ENCODE peak calls at places on chromosome 1, in four cellular contexts. One of them, this sample, is unnamed.

GRCh38 chr1:236476019-236476418 is 47.8 kb upstream of the LGALS8 start:
- DNase-seq in hepatocyte: no peak
- DNase-seq in ovary: no peak
- DNase-seq in K562: no peak
- DNase-seq in this sample: no peak

GRCh38 chr1:13899856-13900255 is 199.9 kb downstream of the PRDM2 start:
- DNase-seq in K562: no peak
- DNase-seq in ovary: no peak
- DNase-seq in hepatocyte: no peak
- DNase-seq in this sample: no peak

GRCh38 chr1:161766102-161766981 is at the start of gene ATF6:
- DNase-seq in ovary: peak; percentile 93
- DNase-seq in K562: peak; percentile 82
- DNase-seq in hepatocyte: peak; percentile 92
- DNase-seq in this sample: peak; percentile 82

GRCh38 chr1:76639181-76639580 is 228.1 kb upstream of the ST6GALNAC5 start:
- DNase-seq in ovary: no peak
- DNase-seq in K562: no peak
- DNase-seq in hepatocyte: no peak
- DNase-seq in this sample: no peak

GRCh38 chr1:55476445-55477015 is 261.4 kb upstream of the USP24 start:
- DNase-seq in hepatocyte: peak; percentile 19
- DNase-seq in K562: no peak
- DNase-seq in ovary: no peak
- DNase-seq in this sample: no peak

GRCh38 chr1:67677925-67678324 is 7.1 kb upstream of the GADD45A start:
- DNase-seq in hepatocyte: no peak
- DNase-seq in ovary: no peak
- DNase-seq in K562: no peak
- DNase-seq in this sample: no peak

GRCh38 chr1:160261526-160261877 is 847 bp downstream of the DCAF8 start:
- DNase-seq in ovary: peak; percentile 60
- DNase-seq in hepatocyte: peak; percentile 86
- DNase-seq in K562: peak; percentile 72
- DNase-seq in this sample: no peak

GRCh38 chr1:166944186-166944967 is 31.0 kb downstream of the ILDR2 start:
- DNase-seq in hepatocyte: no peak
- DNase-seq in K562: no peak
- DNase-seq in ovary: no peak
- DNase-seq in this sample: no peak

GRCh38 chr1:218357211-218357892 is 12.2 kb downstream of the TGFB2 start:
- DNase-seq in hepatocyte: no peak
- DNase-seq in K562: no peak
- DNase-seq in ovary: no peak
- DNase-seq in this sample: no peak

GRCh38 chr1:37741662-37742061 is 23.3 kb downstream of the EPHA10 start:
- DNase-seq in K562: no peak
- DNase-seq in hepatocyte: no peak
- DNase-seq in ovary: no peak
- DNase-seq in this sample: no peak

GRCh38 chr1:208203127-208203847 is 40.9 kb downstream of the PLXNA2 start:
- DNase-seq in hepatocyte: no peak
- DNase-seq in ovary: peak; percentile 58
- DNase-seq in K562: no peak
- DNase-seq in this sample: no peak

GRCh38 chr1:170581041-170581440 is 49.1 kb downstream of the GORAB start:
- DNase-seq in ovary: no peak
- DNase-seq in K562: no peak
- DNase-seq in hepatocyte: no peak
- DNase-seq in this sample: no peak

GRCh38 chr1:65003316-65003664 is 36.9 kb upstream of the JAK1 start:
- DNase-seq in hepatocyte: no peak
- DNase-seq in ovary: no peak
- DNase-seq in K562: no peak
- DNase-seq in this sample: no peak

GRCh38 chr1:65002508-65003315 is 36.4 kb upstream of the JAK1 start:
- DNase-seq in ovary: peak; percentile 96
- DNase-seq in K562: no peak
- DNase-seq in hepatocyte: peak; percentile 85
- DNase-seq in this sample: no peak

GRCh38 chr1:65002156-65002507 is 35.8 kb upstream of the JAK1 start:
- DNase-seq in hepatocyte: no peak
- DNase-seq in ovary: no peak
- DNase-seq in K562: no peak
- DNase-seq in this sample: no peak

GRCh38 chr1:64996541-64997257 is 30.4 kb upstream of the JAK1 start:
- DNase-seq in hepatocyte: no peak
- DNase-seq in ovary: no peak
- DNase-seq in K562: no peak
- DNase-seq in this sample: no peak

DNA sequence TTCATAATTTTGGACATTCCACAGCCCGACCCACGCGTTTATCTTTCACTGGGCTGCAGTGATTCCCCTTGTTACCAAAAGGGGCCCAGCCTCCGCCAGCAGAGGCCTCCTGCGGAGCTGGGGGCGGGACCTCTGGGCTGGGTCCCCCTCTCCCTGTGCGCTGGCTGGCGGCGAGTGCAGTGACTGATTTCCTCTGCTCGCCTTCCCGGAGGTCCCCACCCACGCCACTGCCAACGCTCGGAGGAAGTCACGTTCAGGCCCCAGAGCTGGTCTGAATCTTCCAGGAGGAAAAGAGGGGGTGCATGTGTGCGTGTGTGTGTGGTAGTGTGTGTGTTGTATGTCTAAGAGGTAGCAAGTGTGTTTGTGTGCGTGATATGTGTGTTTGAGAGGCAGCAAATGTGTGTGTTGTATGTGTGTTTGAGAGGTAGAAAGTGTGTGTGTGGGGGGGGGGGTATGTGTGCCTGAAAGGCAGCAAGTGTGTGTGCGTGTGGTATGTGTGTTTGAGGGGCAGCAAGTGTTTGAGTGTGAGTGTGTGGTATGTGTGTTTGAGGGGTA is 35.0 kb upstream of the JAK1 start:
- DNase-seq in hepatocyte: peak; percentile 55
- DNase-seq in K562: peak; percentile 73
- DNase-seq in ovary: peak; percentile 68
- DNase-seq in this sample: no peak
- H3K4me3 ChIP-seq in hepatocyte: no peak overlapping the region
- H3K4me3 ChIP-seq in K562: no peak overlapping the region
- H3K4me3 ChIP-seq in ovary: no peak overlapping the region
- H3K4me3 ChIP-seq in this sample: no peak overlapping the region

DNA sequence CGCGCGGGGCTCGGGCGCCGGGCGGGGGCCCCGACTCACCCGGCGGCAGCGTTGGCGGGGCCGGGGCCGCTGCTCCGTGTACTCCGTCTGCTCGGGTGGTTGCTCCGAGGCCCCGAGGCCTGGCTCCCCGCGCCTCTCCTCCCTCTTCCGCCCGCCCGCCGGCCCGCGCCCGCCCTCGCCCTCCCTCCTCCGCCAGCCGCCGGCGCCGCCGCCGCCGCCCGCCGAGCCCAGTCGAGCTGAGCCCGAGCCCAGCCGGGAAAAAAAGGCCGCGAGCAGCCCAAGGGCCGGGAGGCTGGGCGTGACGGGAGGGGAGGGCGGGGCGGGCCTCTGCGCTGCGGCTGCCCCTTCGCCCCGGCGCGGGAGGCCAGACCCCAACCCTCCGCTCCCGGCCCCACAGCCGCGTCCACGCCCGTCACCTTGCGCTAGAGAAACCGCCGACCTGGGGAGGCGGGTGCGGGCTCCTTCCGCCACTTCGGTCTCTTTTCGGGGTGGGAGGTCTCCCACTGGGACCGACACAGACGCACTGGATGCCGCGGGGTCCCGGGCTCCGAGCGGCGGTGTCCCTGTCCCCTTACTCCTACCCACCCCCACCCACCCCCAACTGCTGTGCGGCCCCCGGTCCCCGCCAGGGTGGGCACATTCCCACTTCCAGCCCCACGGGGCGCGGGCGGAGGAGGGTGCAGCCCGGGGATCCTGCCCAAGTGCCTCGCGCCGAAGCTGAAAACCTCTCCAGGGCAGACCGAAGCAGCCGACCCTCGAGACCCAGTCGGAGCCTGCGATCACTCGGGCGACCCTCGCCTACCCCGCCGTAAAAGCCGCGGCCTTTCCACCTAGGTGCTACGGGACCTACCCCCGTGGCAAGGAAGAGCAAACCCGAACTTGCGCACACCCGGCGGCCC is at the start of gene CERS2:
- DNase-seq in K562: peak; percentile 87
- DNase-seq in ovary: peak; percentile 85
- DNase-seq in hepatocyte: peak; percentile 95
- DNase-seq in this sample: peak; percentile 91
- H3K4me1 ChIP-seq in K562: peaks cover 58% of the 10 kb centered on the region
- H3K4me1 ChIP-seq in ovary: peaks cover 33% of the 10 kb centered on the region
- H3K4me1 ChIP-seq in hepatocyte: peaks cover 60% of the 10 kb centered on the region
- H3K4me1 ChIP-seq in this sample: peaks cover 30% of the 10 kb centered on the region

DNA sequence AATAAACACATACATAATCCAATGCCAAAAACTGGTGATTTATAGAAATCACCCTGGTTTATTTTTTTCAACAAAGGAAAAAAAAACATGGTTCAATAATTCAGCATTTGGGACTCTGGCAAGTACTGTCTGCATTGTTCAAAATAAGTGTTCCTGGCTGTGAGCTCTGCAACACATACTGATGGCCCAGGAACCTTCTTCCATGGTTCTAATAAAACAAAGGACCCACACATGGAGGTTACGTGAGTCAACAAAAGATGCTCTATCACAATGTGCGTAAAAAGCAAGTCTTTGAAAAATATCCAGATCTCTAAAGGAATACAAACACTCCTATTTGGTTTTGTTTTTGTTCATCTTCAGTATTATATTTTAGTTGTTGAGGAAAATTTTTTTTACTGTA is 37.9 kb upstream of the C1orf198 start:
- DNase-seq in hepatocyte: no peak
- DNase-seq in K562: no peak
- DNase-seq in ovary: no peak
- DNase-seq in this sample: no peak
- H3K36me3 ChIP-seq in hepatocyte: no peaks in the 10 kb centered on the region
- H3K36me3 ChIP-seq in K562: peaks cover 4% of the 10 kb centered on the region
- H3K36me3 ChIP-seq in ovary: no peaks in the 10 kb centered on the region
- H3K36me3 ChIP-seq in this sample: peaks cover 7% of the 10 kb centered on the region

DNA sequence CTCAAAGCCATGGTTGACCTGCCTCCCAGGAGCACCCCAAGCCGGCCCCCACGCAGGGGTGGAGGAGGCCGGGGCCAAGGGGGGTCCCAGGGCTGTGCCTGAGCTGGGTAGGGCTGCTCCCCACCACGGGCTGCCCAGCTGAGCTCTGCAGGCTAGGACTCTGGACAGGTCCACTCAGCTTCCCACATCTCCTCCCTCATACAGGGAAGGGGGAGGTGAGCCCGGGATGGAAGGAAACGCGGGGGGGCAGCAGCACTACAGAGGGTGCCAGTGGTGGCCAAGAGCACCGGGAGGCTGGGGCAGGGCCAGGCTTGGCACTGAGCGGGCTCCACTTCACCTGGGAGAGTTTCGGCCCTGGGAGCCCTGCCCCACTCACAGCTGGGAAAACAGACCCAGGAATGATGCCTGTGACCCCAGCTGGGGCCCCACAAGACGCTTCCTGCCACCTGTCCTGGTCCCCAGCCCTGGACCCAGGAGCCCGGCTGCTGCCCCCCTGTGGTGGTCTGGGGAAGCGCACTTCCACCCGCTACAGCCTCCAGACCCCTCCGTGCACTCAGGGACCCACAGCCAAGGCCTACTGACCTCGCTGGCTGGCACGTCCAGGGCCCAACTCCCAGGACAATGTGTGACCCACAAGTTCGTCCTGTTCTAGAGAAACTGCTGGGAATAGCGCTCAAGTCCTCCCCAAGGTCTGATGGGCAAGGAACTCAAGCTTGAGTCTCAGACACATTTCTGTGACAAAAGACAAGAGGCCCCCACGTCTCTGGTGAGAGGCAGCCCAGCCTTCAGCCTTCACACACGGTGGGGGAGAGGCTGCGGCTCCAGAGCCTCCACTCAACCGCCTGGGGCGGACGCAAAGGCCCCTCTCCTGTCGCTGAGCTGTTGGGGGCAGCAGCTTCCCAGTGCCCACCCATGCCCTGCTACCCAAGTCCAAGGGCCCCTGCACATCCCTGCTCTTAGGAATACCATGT is 3.0 kb downstream of the AURKAIP1 start:
- DNase-seq in K562: peak; percentile 87
- DNase-seq in hepatocyte: peak; percentile 75
- DNase-seq in ovary: peak; percentile 78
- DNase-seq in this sample: peak; percentile 82
- H3K4me3 ChIP-seq in K562: no peak overlapping the region
- H3K4me3 ChIP-seq in hepatocyte: no peak overlapping the region
- H3K4me3 ChIP-seq in ovary: no peak overlapping the region
- H3K4me3 ChIP-seq in this sample: no peak overlapping the region

GRCh38 chr1:211603191-211603701 is 24.3 kb upstream of the SLC30A1 start:
- DNase-seq in ovary: no peak
- DNase-seq in K562: no peak
- DNase-seq in hepatocyte: peak; percentile 51
- DNase-seq in this sample: no peak
- H3K4me1 ChIP-seq in ovary: no peaks in the 10 kb centered on the region
- H3K4me1 ChIP-seq in K562: peaks cover 26% of the 10 kb centered on the region
- H3K4me1 ChIP-seq in hepatocyte: peaks cover 26% of the 10 kb centered on the region
- H3K4me1 ChIP-seq in this sample: peaks cover 28% of the 10 kb centered on the region

GRCh38 chr1:19166066-19166465 is 44.0 kb downstream of the UBR4 start:
- DNase-seq in hepatocyte: no peak
- DNase-seq in ovary: no peak
- DNase-seq in K562: no peak
- DNase-seq in this sample: no peak

GRCh38 chr1:19163261-19163660 is 46.8 kb downstream of the UBR4 start:
- DNase-seq in ovary: no peak
- DNase-seq in hepatocyte: no peak
- DNase-seq in K562: no peak
- DNase-seq in this sample: no peak

GRCh38 chr1:19167140-19167539 is 42.9 kb downstream of the UBR4 start:
- DNase-seq in ovary: no peak
- DNase-seq in K562: no peak
- DNase-seq in hepatocyte: no peak
- DNase-seq in this sample: no peak

GRCh38 chr1:19165501-19165900 is 44.6 kb downstream of the UBR4 start:
- DNase-seq in K562: no peak
- DNase-seq in ovary: no peak
- DNase-seq in hepatocyte: no peak
- DNase-seq in this sample: no peak

DNA sequence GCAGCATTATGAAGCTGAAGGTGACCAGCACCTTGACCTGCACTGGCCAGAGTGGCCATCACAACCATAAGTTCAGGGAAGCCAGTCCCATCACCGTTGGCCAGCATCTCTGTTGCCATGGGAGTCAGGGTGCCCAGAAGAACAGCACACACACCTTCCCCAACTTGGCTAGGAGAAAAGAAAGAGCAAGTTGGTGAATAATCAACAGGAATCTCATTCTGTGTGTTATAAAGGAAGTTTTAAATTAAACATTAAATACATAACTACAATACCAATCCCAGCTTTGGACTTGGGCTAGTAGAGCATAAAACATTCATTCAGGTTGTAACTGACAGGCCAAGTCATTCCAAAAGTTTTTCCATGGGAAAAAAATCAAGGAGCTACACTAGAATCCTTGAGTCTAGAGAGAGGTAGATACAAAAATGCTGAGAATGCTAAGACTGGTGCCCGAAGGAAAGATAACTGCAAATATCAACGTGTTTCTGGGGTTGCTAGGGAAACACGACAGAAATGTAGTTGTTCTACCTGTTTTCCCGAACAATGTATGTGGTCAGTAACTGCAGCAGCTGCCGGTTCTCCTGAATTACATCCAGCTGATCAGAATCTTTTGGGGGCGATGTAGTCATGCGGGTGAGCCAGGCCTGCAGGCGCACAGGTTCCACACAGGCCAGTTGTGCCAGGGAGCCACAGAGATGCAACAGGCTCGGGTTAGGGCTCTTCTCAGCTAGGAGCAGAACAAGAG is 45.6 kb downstream of the UBR4 start:
- DNase-seq in K562: no peak
- DNase-seq in ovary: no peak
- DNase-seq in hepatocyte: peak; percentile 20
- DNase-seq in this sample: no peak
- H3K36me3 ChIP-seq in K562: peaks cover 99% of the 10 kb centered on the region
- H3K36me3 ChIP-seq in ovary: no peaks in the 10 kb centered on the region
- H3K36me3 ChIP-seq in hepatocyte: peaks cover 4% of the 10 kb centered on the region
- H3K36me3 ChIP-seq in this sample: peaks cover 56% of the 10 kb centered on the region

This sample was measured in BE2C.